ENCODE peak calls at places on chromosomes 4 and X, in nine cellular contexts. Q is ovary, T is heart left ventricle, K is stomach, J is suprapubic skin, I is IMR-90, Y is adrenal gland, S is tibial nerve, P is upper lobe of left lung. E is an unnamed sample.

GRCh38 chrX:41406211-41406610 is 40.9 kb upstream of the NYX start:
- DNase-seq in Q (no peak), T (no peak), K (no peak), J (no peak), I (peak; percentile 18), Y (no peak), S (no peak), P (no peak), E (no peak)

GRCh38 chr4:149120331-149121014 is 678.3 kb upstream of the NR3C2 start:
- DNase-seq in Q (no peak), T (no peak), K (no peak), J (no peak), I (peak; percentile 28), Y (no peak), S (no peak), P (no peak), E (no peak)

GRCh38 chr4:149158852-149159251 is 656.8 kb downstream of the IQCM start:
- DNase-seq in Q (no peak), T (no peak), K (no peak), J (no peak), I (peak; percentile 19), Y (no peak), S (no peak), P (no peak), E (no peak)

GRCh38 chr4:93870876-93871458 is 42.4 kb downstream of the ATOH1 start:
- DNase-seq in Q (no peak), T (no peak), K (no peak), J (no peak), I (no peak), Y (no peak), S (no peak), P (no peak), E (no peak)

GRCh38 chrX:70826715-70827114 is 81.8 kb downstream of the TEX11 start:
- DNase-seq in Q (no peak), T (no peak), K (no peak), J (no peak), I (no peak), Y (peak; percentile 43), S (no peak), P (no peak), E (no peak)

GRCh38 chr4:67746797-67747495 is 7.2 kb downstream of the GNRHR start:
- DNase-seq in Q (no peak), T (no peak), K (no peak), J (no peak), I (peak; percentile 51), Y (no peak), S (no peak), P (no peak), E (no peak)

GRCh38 chrX:77742788-77743476 is 43.1 kb downstream of the ATRX start:
- DNase-seq in Q (no peak), T (peak; percentile 19), K (no peak), J (no peak), I (no peak), Y (peak; percentile 21), S (no peak), P (peak; percentile 31), E (no peak)

GRCh38 chrX:40945366-40945713 is 139.9 kb upstream of the USP9X start:
- DNase-seq in Q (no peak), T (peak; percentile 25), K (no peak), J (no peak), I (peak; percentile 87), Y (peak; percentile 58), S (no peak), P (peak; percentile 31), E (no peak)

GRCh38 chrX:120419465-120419864 is 49.6 kb downstream of the LAMP2 start:
- DNase-seq in Q (no peak), T (no peak), K (no peak), J (no peak), I (no peak), Y (no peak), S (no peak), P (no peak), E (no peak)

GRCh38 chrX:131752493-131753198 is 208.8 kb downstream of the OR13H1 start:
- DNase-seq in Q (peak; percentile 80), T (no peak), K (peak; percentile 84), J (no peak), I (peak; percentile 88), Y (no peak), S (no peak), P (peak; percentile 78), E (peak; percentile 6)

GRCh38 chrX:49064303-49064702 is 5.5 kb downstream of the CCDC120 start:
- DNase-seq in Q (no peak), T (no peak), K (no peak), J (no peak), I (no peak), Y (no peak), S (no peak), P (no peak), E (no peak)

GRCh38 chr4:114078636-114079035 is 99.2 kb upstream of the ARSJ start:
- DNase-seq in Q (no peak), T (no peak), K (no peak), J (no peak), I (peak; percentile 9), Y (no peak), S (no peak), P (no peak), E (no peak)

DNA sequence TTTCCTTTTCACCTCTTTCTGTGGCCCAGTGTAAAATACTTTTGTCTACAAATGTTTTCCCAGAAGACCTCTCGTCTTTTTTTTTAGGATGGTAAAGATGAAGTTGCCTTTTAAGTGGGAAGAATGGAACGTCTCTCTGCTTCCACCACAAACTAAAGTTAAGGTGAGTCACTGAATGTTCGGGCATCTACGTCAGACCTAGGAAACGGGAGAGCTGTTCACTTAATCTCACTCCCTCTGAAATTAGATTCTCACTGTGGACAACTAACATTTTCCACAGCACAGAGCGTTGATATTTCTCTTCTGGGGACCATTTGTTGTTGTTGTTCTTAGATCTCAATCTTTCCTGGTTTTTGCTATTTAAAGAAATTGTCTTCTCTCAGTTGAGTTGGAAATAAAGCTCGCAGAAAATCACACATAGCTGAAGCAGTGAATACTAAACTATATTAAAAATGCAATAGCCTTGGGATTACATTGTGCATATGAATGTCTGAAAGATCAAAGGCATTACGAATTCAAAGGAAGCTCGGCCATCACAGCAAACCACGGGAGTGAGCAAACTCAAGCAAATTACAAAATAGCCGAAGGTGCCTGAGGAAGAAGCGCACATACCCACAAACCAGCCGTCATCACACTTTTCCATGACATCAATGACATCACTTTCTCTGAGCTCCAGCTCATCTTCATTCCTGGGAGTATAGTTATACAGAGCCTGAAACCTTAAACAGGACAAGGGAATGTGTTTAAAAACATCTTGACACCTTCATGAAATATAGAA is 53.9 kb upstream of the PDLIM3 start:
- DNase-seq in Q (no peak), T (no peak), K (no peak), J (no peak), I (peak; percentile 47), Y (no peak), S (no peak), P (no peak), E (no peak)
- TF ChIP-seq POLR2A in Q (no peak), T (no peak), K (no peak), J (no peak), I (no peak), Y (no peak), S (no peak), P (no peak), E (no peak)

DNA sequence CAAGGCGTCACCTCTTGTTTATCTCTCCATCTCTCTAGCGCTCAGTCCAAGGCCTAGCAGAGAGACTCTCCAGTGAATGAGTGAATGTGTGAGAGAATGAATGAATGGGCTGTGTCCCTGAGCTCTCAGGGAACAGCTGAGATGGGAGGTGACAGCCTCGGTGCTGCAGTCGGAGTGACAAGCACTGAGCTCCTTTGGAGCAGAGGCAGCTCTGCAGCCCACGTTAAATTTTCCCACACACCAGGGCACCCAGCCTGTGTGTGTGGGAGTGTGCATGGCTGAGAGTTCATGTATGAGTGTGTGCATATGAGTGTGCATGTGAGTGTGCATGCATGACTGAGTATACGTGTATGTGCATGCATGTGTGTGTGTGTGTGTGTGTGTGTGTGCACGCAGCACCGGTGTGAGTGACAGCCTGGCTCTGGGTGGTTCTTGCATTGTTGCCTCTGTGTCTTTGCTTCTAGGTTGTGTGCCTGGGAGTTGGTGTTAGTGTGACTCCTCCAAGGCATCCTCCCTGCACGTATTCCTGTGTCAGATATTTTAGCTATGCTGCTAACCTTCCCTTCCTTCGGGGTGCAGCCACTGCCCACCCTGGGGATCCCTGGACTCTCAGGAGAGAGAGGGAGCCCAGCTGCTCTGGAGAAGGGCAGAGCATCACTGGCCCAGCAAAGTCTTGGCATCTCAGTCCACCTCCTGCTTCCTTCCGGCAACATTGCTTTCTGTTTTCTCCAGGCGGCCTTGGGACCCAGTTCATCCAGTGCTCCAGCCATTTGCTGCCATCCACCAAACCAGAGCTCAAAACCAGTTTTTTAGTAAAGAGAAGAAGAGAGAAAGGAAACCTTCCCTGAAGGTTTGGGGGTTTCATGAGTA is 98.6 kb downstream of the PPP2R2C start:
- DNase-seq in Q (no peak), T (no peak), K (no peak), J (no peak), I (no peak), Y (no peak), S (no peak), P (no peak), E (no peak)
- H3K27me3 ChIP-seq in Q (no peaks in the 10 kb centered on the region), T (no peaks in the 10 kb centered on the region), K (peaks cover 40% of the 10 kb centered on the region), J (peaks cover 6% of the 10 kb centered on the region), I (peaks cover 12% of the 10 kb centered on the region), Y (no peaks in the 10 kb centered on the region), S (no peaks in the 10 kb centered on the region), P (no peaks in the 10 kb centered on the region), E (no peaks in the 10 kb centered on the region)

DNA sequence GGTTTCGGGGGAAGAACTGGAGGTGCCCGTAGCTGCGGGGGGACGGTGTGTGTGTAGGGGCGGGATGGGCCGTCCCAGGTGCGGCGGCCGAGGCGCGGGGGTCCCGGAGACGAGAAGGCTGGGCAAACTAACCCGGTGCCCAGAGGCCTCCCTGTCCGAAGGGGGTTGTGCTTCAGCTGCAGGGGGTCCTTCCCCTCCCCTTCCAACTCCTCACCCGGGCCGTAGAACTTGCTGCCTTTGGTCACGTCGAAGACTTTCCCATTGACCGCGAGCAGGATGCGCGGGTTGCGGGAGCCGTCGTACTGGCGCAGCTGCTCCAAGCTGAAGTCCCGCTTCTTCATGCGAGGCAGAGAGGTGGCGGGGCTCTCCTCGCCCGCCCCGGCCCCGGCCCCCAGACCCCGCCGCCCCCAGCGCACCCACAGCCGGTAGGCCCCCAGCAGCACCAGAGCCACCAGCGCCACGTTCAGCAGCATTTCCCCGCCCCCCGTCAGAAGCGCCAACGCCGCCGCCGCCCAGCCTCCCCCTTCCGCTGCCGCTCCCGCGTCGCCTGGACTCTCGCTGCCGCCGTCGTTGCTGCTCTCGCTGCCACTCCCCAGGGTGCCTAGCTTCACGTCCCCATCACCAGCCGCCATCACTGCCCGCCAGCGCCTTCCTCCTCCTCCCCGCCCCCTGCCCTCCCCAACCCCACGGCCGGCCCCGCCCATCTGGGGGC is at the start of gene PGRMC2:
- DNase-seq in Q (no peak), T (peak; percentile 17), K (no peak), J (peak; percentile 82), I (peak; percentile 37), Y (peak; percentile 34), S (no peak), P (peak; percentile 21), E (peak; percentile 45)
- TF ChIP-seq POLR2A in Q (peak; percentile 57), T (no peak), K (no peak), J (peak; percentile 24), I (no peak), Y (peak; percentile 65), S (peak; percentile 15), P (no peak), E (no peak)

DNA sequence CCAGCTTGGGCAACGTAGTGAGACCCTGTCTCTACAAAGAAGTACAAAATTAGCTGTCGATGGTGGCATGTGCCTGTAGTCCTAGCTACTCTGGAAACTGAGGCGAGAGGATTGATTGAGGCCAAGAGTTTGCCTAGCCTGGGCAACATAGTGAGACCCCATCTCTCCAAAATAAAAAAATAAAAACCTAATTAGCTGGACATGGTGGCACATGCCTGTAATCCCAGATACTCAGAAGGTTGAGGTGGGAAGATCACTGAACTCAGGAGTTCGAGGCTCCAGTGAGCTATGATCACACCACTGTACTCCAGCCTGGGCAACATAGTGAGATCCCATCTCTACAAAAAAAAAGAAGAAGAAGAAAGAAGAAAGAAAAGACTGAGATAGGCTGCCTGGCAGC is 17.4 kb downstream of the PLAC1 start:
- DNase-seq in Q (no peak), T (no peak), K (no peak), J (no peak), I (no peak), Y (no peak), S (no peak), P (no peak), E (no peak)
- H3K27me3 ChIP-seq in Q (no peaks in the 10 kb centered on the region), T (no peaks in the 10 kb centered on the region), K (no peaks in the 10 kb centered on the region), J (no peaks in the 10 kb centered on the region), I (peaks cover 3% of the 10 kb centered on the region), Y (peaks cover 10% of the 10 kb centered on the region), S (no peaks in the 10 kb centered on the region), P (no peaks in the 10 kb centered on the region), E (no peaks in the 10 kb centered on the region)

E was measured in esophagus squamous epithelium.